ENCODE peak calls at places on chromosome X, in eight cellular contexts. Y is stomach, N is suprapubic skin, J is SK-N-MC, Q is transverse colon, R is spleen, M is H1, X is breast epithelium. I is an unnamed sample.

GRCh38 chrX:153582896-153583295 is 16.0 kb downstream of the CCNQ start:
- DNase-seq in N (no peak), J (peak; percentile 5), R (peak; percentile 90), Y (peak; percentile 31), Q (peak; percentile 45), X (peak; percentile 23), M (no peak), I (no peak)

GRCh38 chrX:132209527-132209926 is 9.7 kb downstream of the RAP2C start:
- DNase-seq in Q (no peak), N (no peak), R (no peak), M (no peak), Y (no peak), X (no peak), J (peak; percentile 73), I (no peak)

GRCh38 chrX:137031517-137032377 is 2.0 kb downstream of the GPR101 start:
- DNase-seq in J (peak; percentile 16), Q (peak; percentile 14), M (peak; percentile 49), X (no peak), R (no peak), Y (no peak), N (no peak), I (no peak)

GRCh38 chrX:2360731-2361130 is 140.0 kb downstream of the DHRSX start:
- DNase-seq in X (no peak), N (no peak), M (no peak), J (no peak), Y (no peak), R (no peak), Q (no peak), I (no peak)

GRCh38 chrX:64204701-64205440 is 637 bp downstream of the AMER1 start:
- DNase-seq in R (peak; percentile 89), X (peak; percentile 18), M (peak; percentile 53), J (no peak), N (peak; percentile 69), Q (no peak), Y (peak; percentile 31), I (peak; percentile 71)

GRCh38 chrX:31114858-31115257 is 43.0 kb upstream of the FTHL17 start:
- DNase-seq in M (no peak), N (no peak), J (no peak), X (no peak), Q (no peak), R (no peak), Y (no peak), I (no peak)

GRCh38 chrX:74297766-74298165 is 6.2 kb upstream of the ZCCHC13 start:
- DNase-seq in Y (no peak), M (no peak), J (no peak), N (no peak), R (no peak), X (no peak), Q (no peak), I (no peak)

GRCh38 chrX:34655496-34656258 is 1.4 kb downstream of the TMEM47 start:
- DNase-seq in N (no peak), M (no peak), Y (no peak), Q (no peak), X (no peak), J (no peak), R (no peak), I (no peak)

GRCh38 chrX:13283968-13284914 is 35.6 kb downstream of the ATXN3L start:
- DNase-seq in Q (no peak), X (no peak), M (no peak), N (no peak), Y (no peak), J (no peak), R (no peak), I (no peak)

GRCh38 chrX:102832661-102833060 is 104.4 kb upstream of the RAB40AL start:
- DNase-seq in J (no peak), Y (no peak), M (no peak), N (no peak), Q (no peak), R (no peak), X (no peak), I (no peak)

GRCh38 chrX:115560978-115561604 is at the start of gene PLS3:
- DNase-seq in X (peak; percentile 73), M (peak; percentile 81), Q (peak; percentile 72), Y (peak; percentile 76), R (peak; percentile 86), N (peak; percentile 80), J (no peak), I (peak; percentile 92)

GRCh38 chrX:72025236-72025770 is 106.4 kb downstream of the RTL5 start:
- DNase-seq in Y (no peak), R (no peak), N (no peak), X (peak; percentile 2), J (no peak), Q (no peak), M (no peak), I (peak; percentile 7)

GRCh38 chrX:67718926-67719325 is 175.1 kb downstream of the AR start:
- DNase-seq in N (no peak), Q (no peak), M (no peak), X (no peak), J (no peak), Y (no peak), R (no peak), I (no peak)

GRCh38 chrX:39813631-39814246 is 284.0 kb downstream of the BCOR start:
- DNase-seq in Q (peak; percentile 40), R (peak; percentile 83), J (no peak), X (peak; percentile 87), M (no peak), N (peak; percentile 88), Y (peak; percentile 69), I (peak; percentile 84)

GRCh38 chrX:96685205-96686099 is 810 bp downstream of the DIAPH2 start:
- DNase-seq in Y (peak; percentile 35), J (no peak), N (peak; percentile 67), R (peak; percentile 86), Q (peak; percentile 45), M (peak; percentile 43), X (no peak), I (peak; percentile 68)

GRCh38 chrX:53281321-53281822 is at the start of gene IQSEC2:
- DNase-seq in R (peak; percentile 79), M (peak; percentile 59), X (peak; percentile 67), Q (peak; percentile 89), N (peak; percentile 85), Y (peak; percentile 86), J (no peak), I (peak; percentile 96)

GRCh38 chrX:7925867-7926472 is 1.2 kb downstream of the PNPLA4 start:
- DNase-seq in N (no peak), M (peak; percentile 46), X (peak; percentile 27), Y (peak; percentile 63), Q (peak; percentile 64), R (peak; percentile 82), J (peak; percentile 66), I (peak; percentile 68)

GRCh38 chrX:114361076-114361475 is 222.8 kb upstream of the HTR2C start:
- DNase-seq in X (no peak), R (no peak), J (no peak), M (no peak), Q (no peak), Y (no peak), N (no peak), I (no peak)
- H3K27ac ChIP-seq in X (no peak overlapping the region), R (no peak overlapping the region), J (no peak overlapping the region), M (no peak overlapping the region), Q (no peak overlapping the region), Y (no peak overlapping the region), N (no peak overlapping the region), I (no peak overlapping the region)

GRCh38 chrX:45699158-45699557 is 498.5 kb upstream of the DIPK2B start:
- DNase-seq in N (no peak), X (no peak), M (no peak), R (no peak), J (no peak), Y (no peak), Q (no peak), I (no peak)

GRCh38 chrX:45696762-45697161 is 496.1 kb upstream of the DIPK2B start:
- DNase-seq in Y (no peak), Q (no peak), X (no peak), M (no peak), R (no peak), N (no peak), J (no peak), I (no peak)

DNA sequence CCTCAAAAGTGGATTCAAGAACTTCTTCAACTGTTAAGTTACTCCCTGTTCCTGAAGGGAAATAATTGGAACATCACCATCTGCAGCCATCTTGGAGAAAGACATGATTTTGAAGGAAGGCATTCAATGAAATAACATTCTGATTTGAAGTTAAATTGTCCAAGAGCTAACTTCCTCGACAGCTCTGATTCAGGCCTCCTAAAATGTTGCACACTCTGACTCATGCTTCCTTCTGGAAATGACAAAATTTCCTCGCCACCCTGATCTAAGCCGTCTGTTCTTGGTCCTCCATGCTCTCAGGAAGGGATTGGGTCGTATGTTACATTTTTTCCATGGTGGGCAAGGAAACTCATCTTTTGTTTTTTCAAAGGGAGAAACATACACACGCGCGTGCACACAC is 496.9 kb upstream of the DIPK2B start:
- DNase-seq in M (no peak), N (no peak), X (no peak), R (no peak), Q (no peak), J (no peak), Y (no peak), I (no peak)
- TF ChIP-seq POLR2AphosphoS5 in M (no peak), N (no peak), X (no peak), R (no peak), Q (no peak), J (no peak), Y (no peak), I (peak; percentile 6)

DNA sequence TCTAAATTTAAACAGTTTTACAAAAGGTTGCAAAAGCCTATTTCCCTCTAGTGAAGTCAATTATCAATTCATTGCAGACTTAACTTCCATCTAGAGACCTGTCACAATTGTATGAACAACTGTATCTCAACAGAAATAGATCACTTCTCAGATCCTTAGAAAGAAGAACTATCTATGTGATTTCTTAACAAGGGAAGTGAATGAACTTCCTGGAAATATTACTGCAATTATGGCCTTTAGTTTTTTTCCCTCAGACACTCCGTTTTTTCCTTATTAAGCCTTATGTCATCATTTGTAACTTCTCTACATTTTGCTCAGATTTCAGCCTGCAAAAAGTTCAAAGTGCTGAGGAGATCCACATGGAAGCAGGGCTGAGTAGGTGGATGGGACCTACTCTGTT is 112.1 kb downstream of the NYX start:
- DNase-seq in J (no peak), Q (no peak), X (no peak), N (no peak), R (no peak), Y (no peak), M (no peak), I (no peak)
- H3K27ac ChIP-seq in J (no peak overlapping the region), Q (peak overlapping the region; percentile 61), X (no peak overlapping the region), N (no peak overlapping the region), R (no peak overlapping the region), Y (peak overlapping the region; percentile 67), M (no peak overlapping the region), I (peak overlapping the region; percentile 49)

DNA sequence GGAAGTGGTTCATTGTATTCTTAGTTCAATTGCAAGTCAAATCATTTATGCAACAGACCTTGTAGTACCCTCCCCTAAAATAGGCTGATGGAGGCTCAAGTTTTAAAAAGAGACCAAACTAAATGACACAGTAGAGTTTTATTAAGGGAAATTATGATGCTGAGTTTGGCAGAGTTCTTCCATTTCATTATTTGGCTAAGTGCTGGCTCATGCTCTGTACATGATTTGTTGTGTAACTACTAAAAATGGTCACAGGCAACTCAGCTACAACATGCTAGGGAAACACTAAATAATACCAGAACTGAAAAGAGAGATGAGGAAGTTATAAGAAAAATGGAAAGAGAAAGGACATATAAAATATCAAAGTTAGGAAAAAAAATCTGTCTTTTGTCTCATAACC is 96.1 kb upstream of the TFDP3 start:
- DNase-seq in N (no peak), X (no peak), Q (no peak), Y (no peak), M (no peak), J (no peak), R (no peak), I (no peak)
- TF ChIP-seq POLR2AphosphoS5 in N (no peak), X (no peak), Q (no peak), Y (no peak), M (no peak), J (no peak), R (no peak), I (peak; percentile 5)

GRCh38 chrX:154718607-154719006 is 32.3 kb downstream of the GAB3 start:
- DNase-seq in M (no peak), Y (no peak), N (no peak), J (no peak), X (no peak), Q (no peak), R (no peak), I (no peak)
- H3K27ac ChIP-seq in M (no peak overlapping the region), Y (peak overlapping the region; percentile 45), N (no peak overlapping the region), J (no peak overlapping the region), X (no peak overlapping the region), Q (peak overlapping the region; percentile 34), R (no peak overlapping the region), I (no peak overlapping the region)